ENCODE peak calls at places on chromosomes 6 and 20, in four cellular contexts. A is HepG2, D is H1, S is GM12878. B is an unnamed sample.

GRCh38 chr20:5513975-5514516 is 197.3 kb upstream of the PROKR2 start:
- DNase-seq in D (no peak), S (no peak), A (peak; percentile 99), B (no peak)

GRCh38 chr20:11431613-11432012 is 486.1 kb upstream of the BTBD3 start:
- DNase-seq in A (no peak), D (no peak), S (no peak), B (no peak)

GRCh38 chr6:157054531-157054979 is 268.8 kb downstream of the TMEM242 start:
- DNase-seq in D (no peak), A (no peak), S (no peak), B (no peak)

GRCh38 chr6:35587167-35587566 is 74.5 kb upstream of the TULP1 start:
- DNase-seq in A (no peak), D (peak; percentile 3), S (no peak), B (no peak)

GRCh38 chr20:57560554-57561355 is at the start of gene PCK1:
- DNase-seq in D (no peak), A (peak; percentile 89), S (no peak), B (peak; percentile 84)

GRCh38 chr20:25325073-25325472 is 65.6 kb downstream of the ABHD12 start:
- DNase-seq in S (no peak), A (no peak), D (peak; percentile 35), B (no peak)

GRCh38 chr6:18457065-18457817 is 70.1 kb downstream of the RNF144B start:
- DNase-seq in A (no peak), S (no peak), D (no peak), B (no peak)

GRCh38 chr6:146950351-146950835 is 253.8 kb upstream of the STXBP5 start:
- DNase-seq in A (peak; percentile 69), D (no peak), S (no peak), B (peak; percentile 50)

GRCh38 chr6:165850434-165851019 is 187.5 kb upstream of the PDE10A start:
- DNase-seq in D (peak; percentile 86), A (peak; percentile 27), S (no peak), B (peak; percentile 71)

GRCh38 chr6:47701374-47701773 is 3.0 kb downstream of the ADGRF4 start:
- DNase-seq in A (no peak), S (peak; percentile 35), D (no peak), B (no peak)

GRCh38 chr6:35044771-35045275 is 96.3 kb downstream of the TCP11 start:
- DNase-seq in S (no peak), D (no peak), A (no peak), B (no peak)

GRCh38 chr6:152529364-152529763 is 107.8 kb downstream of the SYNE1 start:
- DNase-seq in D (no peak), A (no peak), S (no peak), B (no peak)

GRCh38 chr20:5040345-5040744 is 39.0 kb upstream of the SLC23A2 start:
- DNase-seq in S (no peak), A (no peak), D (no peak), B (no peak)

GRCh38 chr6:110999634-111000270 is 17.9 kb downstream of the RPF2 start:
- DNase-seq in D (no peak), S (no peak), A (peak; percentile 22), B (no peak)

GRCh38 chr20:23626040-23626620 is 11.6 kb downstream of the CST3 start:
- DNase-seq in S (no peak), D (no peak), A (no peak), B (peak; percentile 16)

GRCh38 chr6:41573268-41573667 is 27.1 kb downstream of the FOXP4 start:
- DNase-seq in A (no peak), S (no peak), D (no peak), B (no peak)

GRCh38 chr6:4402477-4402976 is 267.2 kb upstream of the ECI2 start:
- DNase-seq in S (no peak), A (peak; percentile 10), D (no peak), B (no peak)

GRCh38 chr20:6632187-6632586 is 135.3 kb upstream of the BMP2 start:
- DNase-seq in S (no peak), D (no peak), A (peak; percentile 25), B (no peak)

DNA sequence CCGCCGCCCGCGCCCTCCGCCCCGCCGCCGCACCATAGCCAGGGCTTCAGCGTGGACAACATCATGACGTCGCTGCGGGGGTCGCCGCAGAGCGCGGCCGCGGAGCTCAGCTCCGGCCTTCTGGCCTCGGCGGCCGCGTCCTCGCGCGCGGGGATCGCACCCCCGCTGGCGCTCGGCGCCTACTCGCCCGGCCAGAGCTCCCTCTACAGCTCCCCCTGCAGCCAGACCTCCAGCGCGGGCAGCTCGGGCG is 1.5 kb downstream of the FOXC1 start:
- DNase-seq in S (no peak), A (no peak), D (no peak), B (no peak)
- TF ChIP-seq BRCA1 in S (no peak), A (no peak), D (no peak), B (no peak)

DNA sequence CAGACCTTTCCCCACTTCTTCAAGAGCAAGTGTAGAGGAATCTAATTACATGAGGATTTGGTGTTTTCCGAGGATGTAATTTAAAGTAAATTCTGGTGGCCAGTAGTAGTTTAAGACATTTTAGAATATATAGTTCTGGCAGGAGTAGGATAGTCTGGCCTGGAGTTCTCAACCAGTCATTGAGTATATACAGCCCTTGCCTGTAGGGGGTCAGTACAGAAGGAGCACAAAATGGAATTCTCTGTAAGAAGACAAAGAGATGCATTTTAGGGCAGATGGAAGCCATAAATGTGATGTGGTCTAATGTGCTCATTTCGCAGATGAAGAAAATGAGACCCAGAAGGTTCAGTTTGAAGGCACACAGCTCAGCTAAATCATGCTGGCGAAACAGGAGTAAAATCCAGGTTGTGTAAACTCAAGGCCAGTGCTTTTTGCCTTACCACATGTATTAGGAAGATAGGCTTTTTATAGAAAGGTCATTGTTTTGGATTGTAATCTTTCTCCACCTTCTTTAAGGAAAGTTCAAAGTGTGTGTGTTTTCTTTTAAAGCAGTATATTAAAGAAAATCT is 29.6 kb downstream of the QKI start:
- DNase-seq in S (no peak), A (peak; percentile 20), D (no peak), B (peak; percentile 34)
- TF ChIP-seq BRCA1 in S (no peak), A (no peak), D (no peak), B (no peak)

GRCh38 chr20:37932919-37933318 is 30.0 kb downstream of the VSTM2L start:
- DNase-seq in S (no peak), A (no peak), D (no peak), B (no peak)
- TF ChIP-seq BRCA1 in S (no peak), A (no peak), D (no peak), B (no peak)

DNA sequence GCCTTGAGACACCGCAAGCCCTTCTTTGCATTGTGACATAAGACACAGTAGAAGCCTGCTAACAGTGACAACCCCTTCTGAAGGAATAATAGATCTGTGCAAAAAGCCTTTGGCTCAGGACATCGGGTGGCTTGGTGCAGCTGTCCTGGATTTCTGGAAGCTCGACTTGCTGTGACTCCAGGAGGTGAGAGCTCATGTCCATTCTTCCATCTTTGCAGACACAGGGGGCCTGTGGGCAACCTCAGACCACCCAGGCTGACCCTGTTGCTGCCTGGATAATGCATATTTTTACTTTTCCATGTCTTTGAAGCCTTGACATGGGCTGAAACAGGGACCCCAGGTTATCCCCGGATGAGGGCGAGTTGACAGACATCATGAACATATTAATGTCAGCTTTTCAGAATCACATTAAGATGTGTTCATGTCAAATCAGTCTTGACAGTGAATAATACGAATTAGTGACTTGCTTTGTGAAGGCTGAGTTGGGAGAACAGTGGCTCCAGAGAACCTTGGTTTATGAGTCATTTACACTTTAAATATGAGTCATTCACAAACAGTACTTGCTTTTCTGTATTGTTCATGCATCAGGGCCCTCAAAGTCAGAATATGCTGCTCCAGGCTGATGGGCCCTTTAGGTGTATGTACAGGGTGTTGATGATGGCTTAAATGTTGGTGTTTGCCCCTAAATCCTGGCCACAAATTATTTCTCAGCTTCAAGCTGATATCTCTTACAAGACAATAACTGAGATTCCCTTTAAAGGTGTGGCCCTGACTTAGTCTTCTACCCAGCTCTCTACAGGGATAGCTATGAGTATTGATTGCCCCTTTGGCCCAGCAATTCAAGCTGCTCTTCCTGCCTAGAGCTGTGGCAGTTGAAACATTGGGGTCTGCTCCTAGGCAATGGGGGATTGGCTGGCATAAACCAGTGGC is 66.7 kb upstream of the IYD start:
- DNase-seq in A (peak; percentile 2), D (no peak), S (no peak), B (peak; percentile 43)
- TF ChIP-seq BRCA1 in A (no peak), D (no peak), S (no peak), B (no peak)

GRCh38 chr6:24683297-24684296 is 16.7 kb downstream of the ACOT13 start:
- DNase-seq in S (no peak), A (no peak), D (no peak), B (no peak)
- TF ChIP-seq BRCA1 in S (no peak), A (no peak), D (no peak), B (no peak)

GRCh38 chr20:32792316-32792715 is 27.4 kb upstream of the MAPRE1 start:
- DNase-seq in S (peak; percentile 53), A (peak; percentile 75), D (no peak), B (no peak)
- TF ChIP-seq BRCA1 in S (no peak), A (no peak), D (no peak), B (no peak)

GRCh38 chr6:116059713-116060571 is 749 bp downstream of the FRK start:
- DNase-seq in A (peak; percentile 42), D (no peak), S (peak; percentile 62), B (no peak)
- TF ChIP-seq BRCA1 in A (peak; percentile 23), D (no peak), S (no peak), B (no peak)

GRCh38 chr20:48698507-48699267 is 129.1 kb downstream of the PREX1 start:
- DNase-seq in D (no peak), A (no peak), S (no peak), B (peak; percentile 40)
- TF ChIP-seq BRCA1 in D (no peak), A (no peak), S (no peak), B (no peak)

GRCh38 chr20:49990310-49990720 is 7.5 kb downstream of the SNAI1 start:
- DNase-seq in D (no peak), A (no peak), S (no peak), B (no peak)
- TF ChIP-seq BRCA1 in D (no peak), A (no peak), S (no peak), B (no peak)